ENCODE peak calls at places on chromosome 21, in nine cellular contexts. S is NCI-H1092; M is RCC 7860; C is left ventricle myocardium superior; B is T-helper 1 cell; N is activated CD4-positive, alpha-beta T cell treated with anti-CD3 and anti-CD28 coated beads, Interleukin-2, amount 50 U/mL, for 24 hours; X is fibroblast of gingiva; O is body of pancreas; Y is neural crest cell. F is an unnamed sample.

GRCh38 chr21:46500224-46500861 is 41.7 kb downstream of the DIP2A start:
- DNase-seq in S (no peak), M (no peak), C (no peak), B (no peak), N (no peak), X (no peak), O (no peak), Y (no peak), F (peak)

GRCh38 chr21:41425954-41426655 is at the start of gene MX1:
- DNase-seq in S (peak), M (no peak), C (peak), B (peak), N (peak), X (no peak), O (peak), Y (no peak), F (peak)

GRCh38 chr21:43961382-43961909 is 50.7 kb upstream of the TRAPPC10 start:
- DNase-seq in S (no peak), M (no peak), C (no peak), B (no peak), N (no peak), X (no peak), O (no peak), Y (no peak), F (no peak)

GRCh38 chr21:33201945-33202344 is 27.8 kb upstream of the IFNAR2 start:
- DNase-seq in S (no peak), M (no peak), C (no peak), B (no peak), N (no peak), X (no peak), O (no peak), Y (no peak), F (no peak)

GRCh38 chr21:44932366-44933181 is 7.3 kb upstream of the SLX9 start:
- DNase-seq in S (no peak), M (no peak), C (peak), B (peak), N (no peak), X (no peak), O (no peak), Y (peak), F (no peak)

GRCh38 chr21:42515708-42516502 is 2.3 kb downstream of the SLC37A1 start:
- DNase-seq in S (no peak), M (peak), C (no peak), B (no peak), N (no peak), X (no peak), O (peak), Y (no peak), F (peak)

GRCh38 chr21:27759091-27759659 is 792.3 kb upstream of the ADAMTS5 start:
- DNase-seq in S (no peak), M (no peak), C (peak), B (no peak), N (no peak), X (no peak), O (peak), Y (peak), F (no peak)

GRCh38 chr21:28337319-28337718 is 655.4 kb downstream of the LTN1 start:
- DNase-seq in S (no peak), M (peak), C (no peak), B (no peak), N (no peak), X (peak), O (no peak), Y (no peak), F (peak)

GRCh38 chr21:18812308-18812707 is 408.7 kb upstream of the TMPRSS15 start:
- DNase-seq in S (no peak), M (no peak), C (no peak), B (no peak), N (no peak), X (no peak), O (no peak), Y (no peak), F (no peak)

GRCh38 chr21:43210454-43211084 is 41.8 kb downstream of the CRYAA start:
- DNase-seq in S (no peak), M (no peak), C (no peak), B (no peak), N (no peak), X (no peak), O (peak), Y (no peak), F (no peak)

GRCh38 chr21:44920694-44921604 is at the start of gene ITGB2:
- DNase-seq in S (no peak), M (no peak), C (peak), B (peak), N (no peak), X (no peak), O (no peak), Y (no peak), F (no peak)

GRCh38 chr21:43816611-43817071 is 27.3 kb downstream of the RRP1 start:
- DNase-seq in S (no peak), M (no peak), C (peak), B (no peak), N (no peak), X (no peak), O (no peak), Y (no peak), F (no peak)

GRCh38 chr21:25790122-25790951 is 55.6 kb downstream of the GABPA start:
- DNase-seq in S (peak), M (peak), C (no peak), B (no peak), N (no peak), X (peak), O (no peak), Y (no peak), F (peak)

GRCh38 chr21:33026878-33027400 is 1.2 kb downstream of the OLIG2 start:
- DNase-seq in S (no peak), M (no peak), C (no peak), B (no peak), N (no peak), X (peak), O (no peak), Y (no peak), F (no peak)

GRCh38 chr21:45076245-45076661 is 1.9 kb downstream of the ADARB1 start:
- DNase-seq in S (no peak), M (no peak), C (no peak), B (no peak), N (no peak), X (peak), O (no peak), Y (no peak), F (peak)

GRCh38 chr21:42013338-42013737 is 3.2 kb upstream of the ZBTB21 start:
- DNase-seq in S (peak), M (no peak), C (no peak), B (no peak), N (no peak), X (no peak), O (no peak), Y (no peak), F (no peak)

GRCh38 chr21:28436286-28436932 is 556.3 kb downstream of the LTN1 start:
- DNase-seq in S (no peak), M (peak), C (no peak), B (no peak), N (no peak), X (peak), O (no peak), Y (no peak), F (peak)

GRCh38 chr21:45994738-45995685 is 13.4 kb downstream of the COL6A1 start:
- DNase-seq in S (no peak), M (no peak), C (peak), B (no peak), N (no peak), X (no peak), O (peak), Y (no peak), F (no peak)

GRCh38 chr21:42851812-42852665 is 27.3 kb downstream of the WDR4 start:
- DNase-seq in S (no peak), M (no peak), C (no peak), B (no peak), N (no peak), X (no peak), O (no peak), Y (no peak), F (no peak)

GRCh38 chr21:45357436-45358260 is 47.3 kb upstream of the COL18A1 start:
- DNase-seq in S (no peak), M (no peak), C (peak), B (no peak), N (no peak), X (peak), O (peak), Y (no peak), F (no peak)